ENCODE peak calls at places on chromosomes 6 and 20, in ten cellular contexts. C is lower leg skin; R is heart right ventricle; W is glutamatergic neuron; Q is activated B cell treated with CpG ODN at 0.5 μM for 24 hours; Y is CD8-positive, alpha-beta T cell; A is activated CD8-positive, alpha-beta T cell treated with anti-CD3 and anti-CD28 coated beads, Interleukin-2, amount 10 ng/mL, durations not matched to agents 7 days and 5 days; J is psoas muscle; T is RPMI8226; P is C1 segment of cervical spinal cord. D is an unnamed sample.

GRCh38 chr20:43185901-43186300 is 3.8 kb downstream of the PTPRT start:
- DNase-seq in J (no peak), W (no peak), A (no peak), Y (no peak), T (no peak), R (no peak), C (no peak), Q (no peak), P (no peak), D (no peak)

GRCh38 chr6:97422171-97422570 is 139.2 kb upstream of the MMS22L start:
- DNase-seq in A (no peak), C (no peak), T (no peak), R (no peak), J (no peak), Q (no peak), W (no peak), P (no peak), Y (no peak), D (no peak)

GRCh38 chr20:10910535-10911239 is 236.9 kb upstream of the JAG1 start:
- DNase-seq in A (no peak), Q (no peak), W (no peak), T (no peak), P (no peak), R (no peak), J (no peak), Y (no peak), C (no peak), D (no peak)

GRCh38 chr6:88629838-88630462 is 333.5 kb downstream of the RNGTT start:
- DNase-seq in J (no peak), R (no peak), Y (no peak), A (peak), P (no peak), W (no peak), C (no peak), T (no peak), Q (no peak), D (peak)

GRCh38 chr20:57656252-57656820 is 36.1 kb upstream of the ZBP1 start:
- DNase-seq in C (no peak), A (no peak), P (no peak), W (peak), Y (no peak), R (no peak), J (no peak), Q (no peak), T (no peak), D (peak)

GRCh38 chr6:26129656-26130055 is 42.4 kb downstream of the HFE start:
- DNase-seq in A (no peak), J (no peak), Q (no peak), P (no peak), T (no peak), R (no peak), W (no peak), Y (no peak), C (no peak), D (no peak)

GRCh38 chr6:118735320-118735719 is 83.9 kb upstream of the CEP85L start:
- DNase-seq in J (no peak), P (no peak), C (no peak), Y (no peak), Q (no peak), W (no peak), T (no peak), R (no peak), A (no peak), D (peak)

GRCh38 chr6:73371984-73372383 is 2.3 kb upstream of the OOEP start:
- DNase-seq in R (no peak), W (no peak), J (no peak), C (no peak), P (no peak), T (no peak), Q (no peak), A (no peak), Y (no peak), D (no peak)

GRCh38 chr6:130864344-130864743 is 37.1 kb downstream of the SMLR1 start:
- DNase-seq in T (no peak), P (no peak), R (no peak), Q (no peak), J (no peak), Y (no peak), C (no peak), W (peak), A (no peak), D (no peak)

GRCh38 chr20:11193241-11193640 is 519.4 kb upstream of the JAG1 start:
- DNase-seq in R (no peak), Y (no peak), A (no peak), W (no peak), C (no peak), T (no peak), Q (no peak), J (no peak), P (no peak), D (no peak)

GRCh38 chr6:43455034-43455747 is at the start of gene DLK2:
- DNase-seq in P (no peak), Q (peak), J (no peak), Y (peak), W (peak), R (no peak), C (no peak), T (peak), A (no peak), D (no peak)